ENCODE peak calls at places on chromosomes 13 and 19, in six cellular contexts. I, R, D, C, F and M are unnamed samples.

GRCh38 chr19:40588110-40588854 is 11.6 kb downstream of the SHKBP1 start:
- DNase-seq in R (no peak), C (no peak), I (no peak), F (no peak), D (no peak), M (no peak)

GRCh38 chr13:100537486-100537885 is 51.1 kb downstream of the GGACT start:
- DNase-seq in I (no peak), F (no peak), D (no peak), R (no peak), C (no peak), M (no peak)

GRCh38 chr13:51118809-51119431 is 7.8 kb upstream of the C13orf42 start:
- DNase-seq in F (no peak), I (no peak), R (no peak), C (no peak), D (no peak), M (no peak)

GRCh38 chr13:73967397-73968165 is 166.6 kb downstream of the KLF12 start:
- DNase-seq in I (no peak), D (no peak), F (no peak), R (no peak), C (no peak), M (no peak)

GRCh38 chr13:36432106-36432544 is at the start of gene CCNA1:
- DNase-seq in D (peak), F (no peak), I (no peak), R (peak), C (no peak), M (no peak)

GRCh38 chr19:18594096-18594823 is 5.7 kb downstream of the REX1BD start:
- DNase-seq in I (peak), F (peak), R (peak), D (peak), C (peak), M (peak)

GRCh38 chr19:12777217-12778019 is 2.1 kb upstream of the HOOK2 start:
- DNase-seq in F (peak), I (peak), C (peak), D (peak), R (peak), M (peak)

GRCh38 chr13:83881917-83882625 is at the start of gene SLITRK1:
- DNase-seq in F (peak), R (peak), I (no peak), D (peak), C (peak), M (no peak)

GRCh38 chr19:3852614-3853254 is 16.1 kb downstream of the ZFR2 start:
- DNase-seq in F (peak), C (no peak), D (no peak), R (peak), I (peak), M (peak)

GRCh38 chr13:91398413-91399188 is at the start of gene GPC5:
- DNase-seq in D (peak), C (peak), F (peak), R (peak), I (peak), M (peak)

GRCh38 chr13:29434217-29434940 is 161.1 kb downstream of the SLC7A1 start:
- DNase-seq in D (no peak), F (no peak), C (no peak), R (no peak), I (no peak), M (no peak)

GRCh38 chr13:61954092-61954491 is 538.4 kb upstream of the PCDH20 start:
- DNase-seq in R (no peak), F (peak), D (no peak), I (no peak), C (no peak), M (no peak)

GRCh38 chr19:40512473-40513344 is 45.9 kb downstream of the SPTBN4 start:
- DNase-seq in C (no peak), D (no peak), I (no peak), F (peak), R (no peak), M (no peak)

GRCh38 chr13:99970761-99971575 is 599 bp downstream of the ZIC5 start:
- DNase-seq in D (no peak), R (no peak), F (no peak), C (no peak), I (no peak), M (no peak)

GRCh38 chr13:94712287-94712811 is at the start of gene SOX21:
- DNase-seq in I (no peak), R (peak), F (no peak), C (peak), D (no peak), M (no peak)

GRCh38 chr19:49988433-49988832 is 27.5 kb upstream of the SIGLEC11 start:
- DNase-seq in F (peak), R (no peak), I (no peak), D (no peak), C (no peak), M (no peak)

GRCh38 chr19:40691421-40692211 is 1.2 kb upstream of the NUMBL start:
- DNase-seq in R (peak), D (no peak), I (no peak), F (no peak), C (no peak), M (no peak)